ENCODE peak calls at places on chromosomes 16 and 17, in ten cellular contexts. One of them, this sample, is unnamed.
A peak's percentile ranks its signal among the peaks of the same experiment; 100 is the strongest.

GRCh38 chr17:62880120-62880519 is 72.0 kb upstream of the MARCHF10 start:
- DNase-seq in upper lobe of right lung: no peak
- DNase-seq in uterus: no peak
- DNase-seq in right lobe of liver: no peak
- DNase-seq in heart left ventricle: no peak
- DNase-seq in GM06990: no peak
- DNase-seq in IMR-90: no peak
- DNase-seq in heart right ventricle: no peak
- DNase-seq in PC-3: no peak
- DNase-seq in AG04450: no peak
- DNase-seq in this sample: no peak

GRCh38 chr16:81626181-81626674 is 152.9 kb upstream of the PLCG2 start:
- DNase-seq in upper lobe of right lung: no peak
- DNase-seq in uterus: no peak
- DNase-seq in right lobe of liver: no peak
- DNase-seq in heart left ventricle: no peak
- DNase-seq in GM06990: no peak
- DNase-seq in IMR-90: peak; percentile 61
- DNase-seq in heart right ventricle: no peak
- DNase-seq in PC-3: peak; percentile 25
- DNase-seq in AG04450: no peak
- DNase-seq in this sample: no peak

GRCh38 chr16:27225536-27226360 is 22.4 kb downstream of the KDM8 start:
- DNase-seq in upper lobe of right lung: no peak
- DNase-seq in uterus: no peak
- DNase-seq in right lobe of liver: peak; percentile 47
- DNase-seq in heart left ventricle: no peak
- DNase-seq in GM06990: no peak
- DNase-seq in IMR-90: no peak
- DNase-seq in heart right ventricle: no peak
- DNase-seq in PC-3: peak; percentile 6
- DNase-seq in AG04450: no peak
- DNase-seq in this sample: no peak

GRCh38 chr17:48505788-48506187 is 25.0 kb downstream of the HOXB1 start:
- DNase-seq in upper lobe of right lung: no peak
- DNase-seq in uterus: no peak
- DNase-seq in right lobe of liver: no peak
- DNase-seq in heart left ventricle: no peak
- DNase-seq in GM06990: peak; percentile 48
- DNase-seq in IMR-90: peak; percentile 89
- DNase-seq in heart right ventricle: no peak
- DNase-seq in PC-3: peak; percentile 99
- DNase-seq in AG04450: no peak
- DNase-seq in this sample: peak; percentile 67

GRCh38 chr17:40349477-40350409 is 14.8 kb downstream of the GJD3 start:
- DNase-seq in upper lobe of right lung: peak; percentile 74
- DNase-seq in uterus: peak; percentile 25
- DNase-seq in right lobe of liver: no peak
- DNase-seq in heart left ventricle: peak; percentile 55
- DNase-seq in GM06990: no peak
- DNase-seq in IMR-90: peak; percentile 38
- DNase-seq in heart right ventricle: peak; percentile 70
- DNase-seq in PC-3: peak; percentile 22
- DNase-seq in AG04450: no peak
- DNase-seq in this sample: no peak

GRCh38 chr17:40613755-40614154 is 33.9 kb downstream of the SMARCE1 start:
- DNase-seq in upper lobe of right lung: no peak
- DNase-seq in uterus: no peak
- DNase-seq in right lobe of liver: no peak
- DNase-seq in heart left ventricle: no peak
- DNase-seq in GM06990: no peak
- DNase-seq in IMR-90: no peak
- DNase-seq in heart right ventricle: no peak
- DNase-seq in PC-3: no peak
- DNase-seq in AG04450: no peak
- DNase-seq in this sample: no peak

GRCh38 chr16:83345846-83346245 is 461.9 kb upstream of the HSBP1 start:
- DNase-seq in upper lobe of right lung: no peak
- DNase-seq in uterus: no peak
- DNase-seq in right lobe of liver: no peak
- DNase-seq in heart left ventricle: no peak
- DNase-seq in GM06990: no peak
- DNase-seq in IMR-90: no peak
- DNase-seq in heart right ventricle: no peak
- DNase-seq in PC-3: no peak
- DNase-seq in AG04450: no peak
- DNase-seq in this sample: no peak

GRCh38 chr16:79009911-79010310 is 590.6 kb downstream of the MAF start:
- DNase-seq in upper lobe of right lung: no peak
- DNase-seq in uterus: no peak
- DNase-seq in right lobe of liver: no peak
- DNase-seq in heart left ventricle: no peak
- DNase-seq in GM06990: no peak
- DNase-seq in IMR-90: no peak
- DNase-seq in heart right ventricle: no peak
- DNase-seq in PC-3: no peak
- DNase-seq in AG04450: no peak
- DNase-seq in this sample: no peak

GRCh38 chr16:14232106-14232890 is 161.2 kb downstream of the MRTFB start:
- DNase-seq in upper lobe of right lung: no peak
- DNase-seq in uterus: no peak
- DNase-seq in right lobe of liver: no peak
- DNase-seq in heart left ventricle: no peak
- DNase-seq in GM06990: no peak
- DNase-seq in IMR-90: peak; percentile 72
- DNase-seq in heart right ventricle: no peak
- DNase-seq in PC-3: peak; percentile 3
- DNase-seq in AG04450: peak; percentile 45
- DNase-seq in this sample: peak; percentile 53

GRCh38 chr17:82889496-82890338 is 49.9 kb upstream of the ZNF750 start:
- DNase-seq in upper lobe of right lung: peak; percentile 84
- DNase-seq in uterus: no peak
- DNase-seq in right lobe of liver: peak; percentile 81
- DNase-seq in heart left ventricle: no peak
- DNase-seq in GM06990: no peak
- DNase-seq in IMR-90: no peak
- DNase-seq in heart right ventricle: no peak
- DNase-seq in PC-3: peak; percentile 98
- DNase-seq in AG04450: no peak
- DNase-seq in this sample: no peak

GRCh38 chr16:20952144-20952797 is 51.7 kb downstream of the LYRM1 start:
- DNase-seq in upper lobe of right lung: no peak
- DNase-seq in uterus: no peak
- DNase-seq in right lobe of liver: no peak
- DNase-seq in heart left ventricle: no peak
- DNase-seq in GM06990: no peak
- DNase-seq in IMR-90: no peak
- DNase-seq in heart right ventricle: no peak
- DNase-seq in PC-3: peak; percentile 58
- DNase-seq in AG04450: no peak
- DNase-seq in this sample: no peak

GRCh38 chr17:27810211-27810901 is 10.0 kb upstream of the NOS2 start:
- DNase-seq in upper lobe of right lung: no peak
- DNase-seq in uterus: no peak
- DNase-seq in right lobe of liver: no peak
- DNase-seq in heart left ventricle: no peak
- DNase-seq in GM06990: peak; percentile 71
- DNase-seq in IMR-90: no peak
- DNase-seq in heart right ventricle: no peak
- DNase-seq in PC-3: no peak
- DNase-seq in AG04450: no peak
- DNase-seq in this sample: no peak

GRCh38 chr17:49976163-49976827 is 7.3 kb downstream of the DLX4 start:
- DNase-seq in upper lobe of right lung: no peak
- DNase-seq in uterus: no peak
- DNase-seq in right lobe of liver: no peak
- DNase-seq in heart left ventricle: no peak
- DNase-seq in GM06990: no peak
- DNase-seq in IMR-90: no peak
- DNase-seq in heart right ventricle: no peak
- DNase-seq in PC-3: no peak
- DNase-seq in AG04450: no peak
- DNase-seq in this sample: no peak

GRCh38 chr17:56897646-56898424 is 16.0 kb downstream of the TRIM25 start:
- DNase-seq in upper lobe of right lung: no peak
- DNase-seq in uterus: no peak
- DNase-seq in right lobe of liver: no peak
- DNase-seq in heart left ventricle: no peak
- DNase-seq in GM06990: no peak
- DNase-seq in IMR-90: no peak
- DNase-seq in heart right ventricle: no peak
- DNase-seq in PC-3: no peak
- DNase-seq in AG04450: no peak
- DNase-seq in this sample: no peak
- H3K4me3 ChIP-seq in upper lobe of right lung: no peak overlapping the region
- H3K4me3 ChIP-seq in uterus: no peak overlapping the region
- H3K4me3 ChIP-seq in right lobe of liver: no peak overlapping the region
- H3K4me3 ChIP-seq in heart left ventricle: no peak overlapping the region
- H3K4me3 ChIP-seq in GM06990: no peak overlapping the region
- H3K4me3 ChIP-seq in IMR-90: no peak overlapping the region
- H3K4me3 ChIP-seq in heart right ventricle: no peak overlapping the region
- H3K4me3 ChIP-seq in PC-3: no peak overlapping the region
- H3K4me3 ChIP-seq in AG04450: no peak overlapping the region
- H3K4me3 ChIP-seq in this sample: no peak overlapping the region

GRCh38 chr16:3264137-3265036 is 8.0 kb upstream of the MEFV start:
- DNase-seq in upper lobe of right lung: peak; percentile 99
- DNase-seq in uterus: peak; percentile 97
- DNase-seq in right lobe of liver: peak; percentile 98
- DNase-seq in heart left ventricle: peak; percentile 97
- DNase-seq in GM06990: peak; percentile 96
- DNase-seq in IMR-90: peak; percentile 96
- DNase-seq in heart right ventricle: peak; percentile 96
- DNase-seq in PC-3: peak; percentile 94
- DNase-seq in AG04450: peak; percentile 94
- DNase-seq in this sample: peak; percentile 98
- TF ChIP-seq CTCF in upper lobe of right lung: peak; percentile 27
- TF ChIP-seq CTCF in uterus: peak; percentile 12
- TF ChIP-seq CTCF in right lobe of liver: no peak
- TF ChIP-seq CTCF in heart left ventricle: peak; percentile 24
- TF ChIP-seq CTCF in GM06990: peak; percentile 49
- TF ChIP-seq CTCF in IMR-90: peak; percentile 35
- TF ChIP-seq CTCF in heart right ventricle: no peak
- TF ChIP-seq CTCF in PC-3: no peak
- TF ChIP-seq CTCF in AG04450: peak; percentile 39
- TF ChIP-seq CTCF in this sample: peak; percentile 39

GRCh38 chr16:67872131-67872630 is 671 bp upstream of the EDC4 start:
- DNase-seq in upper lobe of right lung: no peak
- DNase-seq in uterus: no peak
- DNase-seq in right lobe of liver: no peak
- DNase-seq in heart left ventricle: no peak
- DNase-seq in GM06990: no peak
- DNase-seq in IMR-90: no peak
- DNase-seq in heart right ventricle: no peak
- DNase-seq in PC-3: no peak
- DNase-seq in AG04450: no peak
- DNase-seq in this sample: no peak
- H3K4me3 ChIP-seq in upper lobe of right lung: peak overlapping the region; percentile 93
- H3K4me3 ChIP-seq in uterus: no peak overlapping the region
- H3K4me3 ChIP-seq in right lobe of liver: peak overlapping the region; percentile 67
- H3K4me3 ChIP-seq in heart left ventricle: no peak overlapping the region
- H3K4me3 ChIP-seq in GM06990: no peak overlapping the region
- H3K4me3 ChIP-seq in IMR-90: no peak overlapping the region
- H3K4me3 ChIP-seq in heart right ventricle: no peak overlapping the region
- H3K4me3 ChIP-seq in PC-3: no peak overlapping the region
- H3K4me3 ChIP-seq in AG04450: no peak overlapping the region
- H3K4me3 ChIP-seq in this sample: no peak overlapping the region

GRCh38 chr16:67173323-67173722 is 3.0 kb downstream of the NOL3 start:
- DNase-seq in upper lobe of right lung: no peak
- DNase-seq in uterus: no peak
- DNase-seq in right lobe of liver: no peak
- DNase-seq in heart left ventricle: no peak
- DNase-seq in GM06990: no peak
- DNase-seq in IMR-90: no peak
- DNase-seq in heart right ventricle: no peak
- DNase-seq in PC-3: no peak
- DNase-seq in AG04450: no peak
- DNase-seq in this sample: no peak

GRCh38 chr16:67170948-67171649 is 761 bp downstream of the NOL3 start:
- DNase-seq in upper lobe of right lung: no peak
- DNase-seq in uterus: no peak
- DNase-seq in right lobe of liver: no peak
- DNase-seq in heart left ventricle: no peak
- DNase-seq in GM06990: no peak
- DNase-seq in IMR-90: peak; percentile 41
- DNase-seq in heart right ventricle: no peak
- DNase-seq in PC-3: no peak
- DNase-seq in AG04450: no peak
- DNase-seq in this sample: no peak

GRCh38 chr16:67176662-67177061 is 6.3 kb downstream of the NOL3 start:
- DNase-seq in upper lobe of right lung: no peak
- DNase-seq in uterus: no peak
- DNase-seq in right lobe of liver: no peak
- DNase-seq in heart left ventricle: no peak
- DNase-seq in GM06990: no peak
- DNase-seq in IMR-90: no peak
- DNase-seq in heart right ventricle: no peak
- DNase-seq in PC-3: no peak
- DNase-seq in AG04450: no peak
- DNase-seq in this sample: no peak

GRCh38 chr16:67174706-67175231 is 4.4 kb downstream of the NOL3 start:
- DNase-seq in upper lobe of right lung: no peak
- DNase-seq in uterus: no peak
- DNase-seq in right lobe of liver: no peak
- DNase-seq in heart left ventricle: no peak
- DNase-seq in GM06990: no peak
- DNase-seq in IMR-90: no peak
- DNase-seq in heart right ventricle: no peak
- DNase-seq in PC-3: no peak
- DNase-seq in AG04450: no peak
- DNase-seq in this sample: no peak

GRCh38 chr16:67173808-67174705 is 3.7 kb downstream of the NOL3 start:
- DNase-seq in upper lobe of right lung: peak; percentile 95
- DNase-seq in uterus: peak; percentile 70
- DNase-seq in right lobe of liver: peak; percentile 96
- DNase-seq in heart left ventricle: peak; percentile 85
- DNase-seq in GM06990: peak; percentile 80
- DNase-seq in IMR-90: peak; percentile 76
- DNase-seq in heart right ventricle: peak; percentile 82
- DNase-seq in PC-3: peak; percentile 87
- DNase-seq in AG04450: peak; percentile 34
- DNase-seq in this sample: peak; percentile 80
- TF ChIP-seq CTCF in upper lobe of right lung: peak; percentile 37
- TF ChIP-seq CTCF in uterus: peak; percentile 20
- TF ChIP-seq CTCF in right lobe of liver: peak; percentile 23
- TF ChIP-seq CTCF in heart left ventricle: peak; percentile 26
- TF ChIP-seq CTCF in GM06990: peak; percentile 28
- TF ChIP-seq CTCF in IMR-90: peak; percentile 38
- TF ChIP-seq CTCF in heart right ventricle: no peak
- TF ChIP-seq CTCF in PC-3: peak; percentile 16
- TF ChIP-seq CTCF in AG04450: peak; percentile 25
- TF ChIP-seq CTCF in this sample: no peak